ENCODE peak calls at places on chromosomes 11 and 22, in four cellular contexts. L is SK-N-SH, P is vagina, I is breast epithelium. K is an unnamed sample. For H3K4me1, the result is how much of the 10 kb centered on the place peaks cover.

GRCh38 chr11:21552910-21553309 is 640.0 kb upstream of the ANO5 start:
- DNase-seq in I (no peak), P (no peak), L (no peak), K (no peak)

GRCh38 chr11:125373426-125374391 is 122.4 kb downstream of the FEZ1 start:
- DNase-seq in L (no peak), I (no peak), P (no peak), K (no peak)

GRCh38 chr11:113339909-113340569 is 25.7 kb downstream of the TTC12 start:
- DNase-seq in L (no peak), P (no peak), I (no peak), K (no peak)

GRCh38 chr22:41481131-41481830 is 12.4 kb downstream of the ACO2 start:
- DNase-seq in P (no peak), L (no peak), I (peak), K (peak)

GRCh38 chr11:104225047-104225446 is 61.1 kb upstream of the PDGFD start:
- DNase-seq in P (no peak), L (no peak), I (no peak), K (no peak)

GRCh38 chr22:22997988-22998387 is 72.3 kb upstream of the GNAZ start:
- DNase-seq in L (no peak), P (no peak), I (no peak), K (no peak)

GRCh38 chr22:18147791-18148507 is 2.0 kb upstream of the USP18 start:
- DNase-seq in P (no peak), I (no peak), L (no peak), K (no peak)

GRCh38 chr11:132853886-132854285 is 678.4 kb downstream of the OPCML start:
- DNase-seq in L (no peak), I (no peak), P (no peak), K (no peak)

GRCh38 chr11:86688398-86689179 is 16.2 kb upstream of the ME3 start:
- DNase-seq in P (no peak), I (no peak), L (no peak), K (no peak)

GRCh38 chr11:64881476-64881875 is 3.1 kb upstream of the EHD1 start:
- DNase-seq in I (no peak), L (no peak), P (no peak), K (no peak)

GRCh38 chr11:132992838-132993680 is 539.2 kb downstream of the OPCML start:
- DNase-seq in I (no peak), L (peak), P (no peak), K (no peak)

GRCh38 chr11:117930208-117930570 is 987 bp upstream of the TMPRSS13 start:
- DNase-seq in I (peak), P (no peak), L (no peak), K (no peak)

GRCh38 chr11:64794526-64794925 is 8.5 kb downstream of the MAP4K2 start:
- DNase-seq in P (no peak), L (no peak), I (no peak), K (no peak)

GRCh38 chr22:44576311-44577260 is 78.6 kb upstream of the RTL6 start:
- DNase-seq in L (no peak), I (no peak), P (peak), K (no peak)

GRCh38 chr11:7506243-7506642 is 7.6 kb upstream of the PPFIBP2 start:
- DNase-seq in I (no peak), L (no peak), P (no peak), K (no peak)

GRCh38 chr11:45161252-45162063 is 15.0 kb downstream of the PRDM11 start:
- DNase-seq in I (no peak), L (peak), P (no peak), K (no peak)

GRCh38 chr11:19060629-19061028 is at the start of gene MRGPRX2:
- DNase-seq in L (no peak), I (no peak), P (no peak), K (no peak)

GRCh38 chr11:123509737-123510578 is 79.9 kb downstream of the GRAMD1B start:
- DNase-seq in I (no peak), P (no peak), L (peak), K (no peak)

GRCh38 chr11:68680541-68681231 is 3.7 kb upstream of the GAL start:
- DNase-seq in L (no peak), P (no peak), I (no peak), K (no peak)

GRCh38 chr11:100774859-100775258 is 87.8 kb downstream of the ARHGAP42 start:
- DNase-seq in L (no peak), I (no peak), P (no peak), K (no peak)

GRCh38 chr11:68177877-68178276 is 35.2 kb downstream of the KMT5B start:
- DNase-seq in I (no peak), P (no peak), L (no peak), K (no peak)

GRCh38 chr11:92224394-92225205 is at the start of gene FAT3:
- DNase-seq in L (peak), P (no peak), I (no peak), K (no peak)

GRCh38 chr11:27770576-27770975 is 70.3 kb upstream of the BDNF start:
- DNase-seq in I (no peak), L (no peak), P (no peak), K (no peak)

GRCh38 chr11:11992257-11992690 is 16.2 kb downstream of the DKK3 start:
- DNase-seq in I (no peak), P (peak), L (no peak), K (no peak)

GRCh38 chr11:74377689-74378088 is 20.5 kb downstream of the PGM2L1 start:
- DNase-seq in L (no peak), I (no peak), P (no peak), K (no peak)

GRCh38 chr22:50526849-50527801 is 1.7 kb upstream of the SCO2 start:
- DNase-seq in I (no peak), P (no peak), L (peak), K (no peak)

GRCh38 chr22:19767427-19768380 is 7.1 kb downstream of the TBX1 start:
- DNase-seq in I (no peak), L (no peak), P (no peak), K (no peak)

GRCh38 chr11:1515082-1516060 is 28.8 kb upstream of the MOB2 start:
- DNase-seq in P (no peak), L (peak), I (peak), K (peak)

GRCh38 chr11:97856666-97857065 is 1164.1 kb upstream of the CNTN5 start:
- DNase-seq in I (no peak), L (no peak), P (no peak), K (no peak)

GRCh38 chr11:115606223-115607220 is 102.3 kb upstream of the CADM1 start:
- DNase-seq in L (peak), I (no peak), P (no peak), K (no peak)

GRCh38 chr22:28442951-28443876 is 236.4 kb downstream of the TTC28 start:
- DNase-seq in P (no peak), L (peak), I (no peak), K (no peak)

GRCh38 chr11:71272161-71272560 is 19.8 kb upstream of the SHANK2 start:
- DNase-seq in I (no peak), L (no peak), P (peak), K (no peak)

GRCh38 chr11:65557280-65558001 is 718 bp downstream of the LTBP3 start:
- DNase-seq in P (no peak), L (peak), I (no peak), K (no peak)

DNA sequence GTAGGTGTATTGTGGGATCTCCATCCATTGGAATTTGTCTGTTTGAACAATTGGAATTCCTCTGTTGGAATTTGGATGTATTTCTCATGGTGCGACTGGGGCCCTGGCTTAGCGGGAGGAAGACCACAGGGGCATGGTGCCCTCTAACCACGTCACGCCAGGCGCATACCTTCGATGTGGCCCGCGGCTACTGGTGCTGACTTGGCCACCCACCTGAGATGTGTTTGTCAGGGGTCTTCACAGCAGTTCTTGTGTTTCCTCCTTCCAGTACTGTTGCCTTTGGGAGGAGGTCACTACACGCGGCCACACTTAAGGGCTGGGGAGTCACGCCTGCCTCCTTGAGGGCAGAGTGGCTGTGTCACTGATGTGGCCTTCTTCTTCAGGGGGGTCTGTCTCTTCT is 36.6 kb upstream of the GRAMD4 start:
- DNase-seq in L (no peak), I (no peak), P (no peak), K (no peak)
- H3K4me1 ChIP-seq in L (under half), I (under half), P (half or more), K (under half)

DNA sequence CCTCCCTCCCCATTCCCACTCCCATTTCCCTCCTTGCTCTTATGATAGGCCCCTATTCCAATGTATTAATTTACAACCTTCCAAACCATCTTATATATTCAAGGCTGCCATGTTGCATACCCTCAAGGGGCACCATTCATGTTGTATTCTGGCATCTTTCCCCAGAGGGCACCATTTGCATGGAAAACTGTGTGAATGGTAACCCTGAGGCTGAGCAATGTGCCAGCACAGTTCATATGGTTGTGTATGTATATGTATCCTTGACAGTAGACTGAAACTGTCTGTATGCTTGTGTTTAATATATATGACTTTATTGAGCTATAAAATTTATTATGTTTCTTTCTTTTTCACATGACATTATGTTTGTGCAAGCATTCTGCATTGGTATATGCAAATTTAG is 7.3 kb downstream of the RASSF10 start:
- DNase-seq in P (no peak), L (no peak), I (no peak), K (no peak)
- TF ChIP-seq POLR2AphosphoS5 in P (no peak), L (no peak), I (no peak), K (no peak)

GRCh38 chr11:8766993-8767374 is 84.4 kb downstream of the RPL27A start:
- DNase-seq in I (no peak), P (no peak), L (no peak), K (no peak)

GRCh38 chr11:8768625-8769333 is 86.2 kb downstream of the RPL27A start:
- DNase-seq in L (no peak), I (no peak), P (peak), K (peak)

GRCh38 chr11:8765294-8765693 is 82.7 kb downstream of the RPL27A start:
- DNase-seq in P (no peak), I (no peak), L (no peak), K (no peak)

GRCh38 chr11:8767466-8768142 is 85.0 kb downstream of the RPL27A start:
- DNase-seq in P (no peak), L (no peak), I (no peak), K (no peak)

DNA sequence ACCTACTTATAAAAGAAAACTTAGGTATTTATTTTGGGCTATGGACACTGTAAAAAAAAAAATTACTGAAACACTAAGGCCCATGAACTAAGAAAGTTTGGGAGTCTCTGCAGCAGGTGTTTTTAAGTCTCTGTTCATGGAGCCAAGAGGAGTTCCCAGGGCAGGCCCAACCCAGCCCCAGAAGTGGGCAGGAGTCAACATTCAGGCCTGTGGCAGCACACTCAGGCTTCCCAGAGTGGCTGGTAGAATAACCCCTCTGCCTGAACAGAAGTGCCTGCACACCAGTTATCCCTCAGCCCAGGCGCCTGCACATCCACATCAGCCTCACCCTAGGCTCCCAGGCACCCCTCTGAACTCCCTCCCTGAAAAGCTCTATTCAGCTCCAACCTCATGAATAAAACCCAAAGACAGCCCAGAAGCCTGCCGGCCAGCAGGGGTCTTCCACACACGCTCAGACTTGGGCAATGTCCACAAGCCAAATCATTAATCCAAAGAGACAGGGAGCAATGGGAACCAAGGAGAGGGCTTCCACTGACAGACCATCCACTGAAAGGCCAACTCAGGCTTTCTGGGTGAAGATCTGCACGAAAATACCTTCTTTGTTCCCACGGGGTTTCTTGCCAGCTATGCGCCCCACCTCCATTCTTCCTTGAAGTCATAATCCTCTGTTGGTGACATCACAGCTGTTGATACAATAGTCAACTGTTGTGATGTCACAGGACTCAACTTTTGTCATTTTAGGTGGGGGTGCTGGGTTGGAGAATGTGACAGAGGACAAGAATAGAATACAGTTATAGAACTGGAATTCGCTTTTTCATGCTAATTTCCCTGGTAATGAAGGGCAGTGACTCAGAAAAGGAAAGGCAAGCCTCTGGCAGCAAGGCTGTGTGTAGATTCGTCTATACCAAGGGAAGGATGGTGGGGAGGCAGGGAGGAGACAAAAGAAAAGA is 83.7 kb downstream of the RPL27A start:
- DNase-seq in I (no peak), L (no peak), P (no peak), K (no peak)
- H3K4me1 ChIP-seq in I (under half), L (under half), P (half or more), K (under half)

GRCh38 chr11:15819679-15820286 is 536.6 kb downstream of the SOX6 start:
- DNase-seq in P (no peak), I (peak), L (no peak), K (peak)
- TF ChIP-seq POLR2AphosphoS5 in P (no peak), I (peak), L (no peak), K (no peak)

GRCh38 chr11:32391965-32392553 is 43.3 kb downstream of the WT1 start:
- DNase-seq in I (no peak), L (no peak), P (no peak), K (no peak)
- H3K4me1 ChIP-seq in I (under half), L (half or more), P (under half), K (under half)